ENCODE peak calls at places on chromosomes 16 and 17, in seven cellular contexts. L is A549, U is HepG2, Z is HCT116, B is K562, Y is GM12878, P is H1. A is an unnamed sample.

GRCh38 chr16:68079616-68080344 is 5.4 kb upstream of the NFATC3 start:
- DNase-seq in B (peak; percentile 90), P (no peak), Y (no peak), Z (no peak), L (no peak), U (peak; percentile 97), A (no peak)

GRCh38 chr16:4202615-4203014 is 39.3 kb downstream of the SRL start:
- DNase-seq in U (no peak), Z (no peak), B (no peak), Y (no peak), P (no peak), L (no peak), A (no peak)

GRCh38 chr17:49763735-49764558 is at the start of gene FAM117A:
- DNase-seq in P (peak; percentile 98), Z (peak; percentile 100), Y (peak; percentile 99), U (peak; percentile 100), L (peak; percentile 100), B (peak; percentile 99), A (peak; percentile 96)

GRCh38 chr17:40490289-40490853 is 11.1 kb downstream of the TNS4 start:
- DNase-seq in P (no peak), U (no peak), Y (no peak), L (no peak), Z (no peak), B (no peak), A (peak; percentile 81)

GRCh38 chr16:46972971-46973456 is 460 bp downstream of the DNAJA2 start:
- DNase-seq in Z (no peak), U (peak; percentile 36), P (no peak), B (peak; percentile 70), L (no peak), Y (no peak), A (no peak)

GRCh38 chr17:4480929-4481898 is 17.5 kb upstream of the SPNS2 start:
- DNase-seq in Y (no peak), U (no peak), B (no peak), L (no peak), P (no peak), Z (no peak), A (no peak)

GRCh38 chr17:4175921-4176802 is 33.2 kb downstream of the CYB5D2 start:
- DNase-seq in P (no peak), L (no peak), Z (no peak), U (no peak), Y (no peak), B (no peak), A (peak; percentile 45)

GRCh38 chr17:40980594-40980993 is 3.5 kb downstream of the KRT40 start:
- DNase-seq in Z (no peak), Y (no peak), P (no peak), B (no peak), U (no peak), L (no peak), A (peak; percentile 63)

GRCh38 chr17:16478693-16479092 is 13.3 kb downstream of the LRRC75A start:
- DNase-seq in Z (no peak), U (no peak), L (no peak), B (no peak), Y (no peak), P (no peak), A (no peak)

GRCh38 chr17:50564916-50565315 is 4.4 kb downstream of the CACNA1G start:
- DNase-seq in B (no peak), L (no peak), P (no peak), Z (no peak), Y (no peak), U (no peak), A (peak; percentile 56)

GRCh38 chr17:61591018-61591417 is at the start of gene NACA2:
- DNase-seq in Y (no peak), L (no peak), P (no peak), Z (no peak), U (no peak), B (no peak), A (no peak)

GRCh38 chr17:82864721-82865240 is 25.0 kb upstream of the ZNF750 start:
- DNase-seq in U (no peak), P (no peak), Z (no peak), L (no peak), B (no peak), Y (no peak), A (no peak)

DNA sequence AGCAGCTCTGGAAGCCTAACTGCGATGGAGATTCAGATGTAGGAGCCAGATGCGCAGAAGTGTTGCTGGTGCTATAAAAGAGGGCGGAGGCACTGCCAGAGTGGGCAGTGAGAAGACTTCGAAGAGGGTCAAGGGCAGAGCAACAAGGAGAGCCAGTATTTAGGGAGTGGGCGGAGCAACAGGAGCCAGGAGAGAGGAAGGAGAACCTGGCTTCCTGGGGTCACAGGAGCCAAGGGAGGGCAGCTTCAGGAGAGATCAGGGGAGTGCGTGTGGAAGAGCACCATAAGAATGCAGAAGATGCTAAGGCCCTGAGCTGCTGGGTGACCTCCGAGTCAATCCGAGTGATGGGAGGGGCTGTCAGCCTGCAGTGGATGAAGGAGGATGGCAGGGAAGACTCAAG is 14.4 kb upstream of the MRPS23 start:
- DNase-seq in B (no peak), Y (no peak), U (no peak), L (no peak), Z (no peak), P (no peak), A (no peak)
- TF ChIP-seq CEBPB in B (no peak), Y (no peak), U (no peak), L (no peak), Z (no peak), P (no peak), A (no peak)

DNA sequence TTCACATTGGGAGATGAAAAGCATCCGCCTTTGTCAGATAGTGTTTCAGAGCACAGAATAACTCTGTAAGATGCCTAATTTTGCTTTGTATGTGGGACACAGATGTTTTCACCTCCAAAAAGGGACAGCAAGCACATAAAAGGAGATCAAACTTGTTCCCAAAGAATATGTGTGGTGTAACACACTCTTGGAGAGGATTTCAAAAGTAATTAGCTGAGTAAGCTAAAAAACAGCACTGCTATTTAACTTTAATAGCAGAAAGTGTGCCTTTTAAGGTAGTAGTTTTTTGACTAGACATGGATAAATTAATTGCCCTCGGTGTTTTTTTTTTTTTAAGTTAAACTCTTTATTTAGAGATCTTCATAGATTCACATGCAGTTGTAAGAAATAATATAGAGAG is 65.2 kb downstream of the COX10 start:
- DNase-seq in L (no peak), Y (no peak), U (no peak), P (no peak), B (no peak), Z (no peak), A (no peak)
- TF ChIP-seq CEBPB in L (no peak), Y (no peak), U (no peak), P (no peak), B (no peak), Z (no peak), A (no peak)

GRCh38 chr16:24255446-24256352 is at the start of gene CACNG3:
- DNase-seq in Y (no peak), U (peak; percentile 37), L (peak; percentile 10), B (peak; percentile 87), Z (no peak), P (peak; percentile 46), A (peak; percentile 33)

GRCh38 chr16:24257965-24258364 is 1.8 kb downstream of the CACNG3 start:
- DNase-seq in U (no peak), Y (no peak), Z (no peak), P (no peak), B (no peak), L (no peak), A (no peak)

GRCh38 chr16:24253192-24253591 is 2.9 kb upstream of the CACNG3 start:
- DNase-seq in B (peak; percentile 67), L (peak; percentile 45), U (peak; percentile 47), Y (no peak), P (peak; percentile 33), Z (peak; percentile 34), A (peak; percentile 38)
- TF ChIP-seq CEBPB in B (no peak), L (no peak), U (no peak), Y (no peak), P (no peak), Z (no peak), A (no peak)

GRCh38 chr16:51971184-51971583 is 575.8 kb downstream of the TOX3 start:
- DNase-seq in Z (no peak), P (no peak), Y (no peak), L (peak; percentile 13), B (no peak), U (no peak), A (peak; percentile 52)
- TF ChIP-seq CEBPB in Z (no peak), P (no peak), Y (no peak), L (no peak), B (no peak), U (no peak), A (no peak)

GRCh38 chr16:82753821-82754220 is 127.1 kb downstream of the CDH13 start:
- DNase-seq in Z (no peak), B (no peak), Y (no peak), L (no peak), P (no peak), U (no peak), A (peak; percentile 76)
- TF ChIP-seq CEBPB in Z (no peak), B (no peak), Y (no peak), L (no peak), P (no peak), U (no peak), A (no peak)

GRCh38 chr17:77455111-77455877 is 314.5 kb downstream of the SEC14L1 start:
- DNase-seq in L (no peak), Z (no peak), U (peak; percentile 69), P (no peak), Y (no peak), B (no peak), A (peak; percentile 96)

GRCh38 chr17:77451894-77452852 is 311.4 kb downstream of the SEC14L1 start:
- DNase-seq in P (no peak), Z (no peak), Y (no peak), B (no peak), L (no peak), U (peak; percentile 75), A (peak; percentile 72)

GRCh38 chr17:77454560-77455095 is 313.9 kb downstream of the SEC14L1 start:
- DNase-seq in U (peak; percentile 70), B (no peak), P (no peak), L (no peak), Z (no peak), Y (no peak), A (no peak)

GRCh38 chr17:77455878-77456234 is 315.1 kb downstream of the SEC14L1 start:
- DNase-seq in Z (no peak), L (no peak), Y (no peak), B (no peak), P (no peak), U (no peak), A (no peak)

GRCh38 chr17:77453613-77454559 is 313.1 kb downstream of the SEC14L1 start:
- DNase-seq in L (no peak), Y (no peak), Z (no peak), B (peak; percentile 62), P (no peak), U (peak; percentile 98), A (no peak)
- TF ChIP-seq CEBPB in L (no peak), Y (no peak), Z (no peak), B (no peak), P (no peak), U (peak; percentile 91), A (no peak)

A was measured in IMR-90.